ENCODE peak calls at places on chromosomes 4 and X, in nine cellular contexts. R is iPS-NIHi11, J is choroid plexus epithelial cell, N is neural crest cell, A is sigmoid colon, H is AG08396, Z is NCI-H345, E is A549, M is NCI-H2029 treated with DMSO at 0.1 percent for 48 hours. K is an unnamed sample.

GRCh38 chr4:7813674-7814073 is 126.0 kb downstream of the AFAP1 start:
- DNase-seq in R (no peak), J (peak), N (no peak), A (peak), H (no peak), Z (no peak), E (no peak), M (no peak), K (no peak)

GRCh38 chr4:147518846-147519767 is 38.2 kb downstream of the EDNRA start:
- DNase-seq in R (peak), J (peak), N (peak), A (no peak), H (peak), Z (peak), E (peak), M (peak), K (peak)

GRCh38 chr4:89836031-89836777 is 757 bp downstream of the SNCA start:
- DNase-seq in R (peak), J (no peak), N (peak), A (no peak), H (peak), Z (peak), E (no peak), M (no peak), K (no peak)

GRCh38 chrX:10156199-10157031 is at the start of gene CLCN4:
- DNase-seq in R (peak), J (peak), N (peak), A (peak), H (peak), Z (peak), E (peak), M (no peak), K (peak)

GRCh38 chr4:81565137-81565870 is 93.6 kb upstream of the RASGEF1B start:
- DNase-seq in R (peak), J (peak), N (peak), A (peak), H (peak), Z (no peak), E (no peak), M (no peak), K (no peak)

GRCh38 chr4:150302553-150302952 is 224.3 kb downstream of the DCLK2 start:
- DNase-seq in R (no peak), J (peak), N (no peak), A (peak), H (peak), Z (no peak), E (peak), M (no peak), K (no peak)

GRCh38 chr4:15914736-15915135 is 23.8 kb downstream of the FGFBP1 start:
- DNase-seq in R (no peak), J (no peak), N (no peak), A (no peak), H (no peak), Z (no peak), E (no peak), M (no peak), K (no peak)

GRCh38 chr4:63541828-63542227 is 867.4 kb downstream of the TECRL start:
- DNase-seq in R (no peak), J (no peak), N (no peak), A (no peak), H (no peak), Z (no peak), E (no peak), M (no peak), K (no peak)

GRCh38 chr4:183636923-183637322 is 22.1 kb downstream of the RWDD4 start:
- DNase-seq in R (no peak), J (peak), N (no peak), A (no peak), H (no peak), Z (no peak), E (no peak), M (no peak), K (no peak)

GRCh38 chrX:136667446-136668168 is 19.6 kb downstream of the CD40LG start:
- DNase-seq in R (no peak), J (no peak), N (no peak), A (no peak), H (no peak), Z (no peak), E (no peak), M (no peak), K (peak)

K was measured in T47D.